ENCODE peak calls at places on chromosomes 16 and 17, in six cellular contexts. One of them, this sample, is unnamed.

GRCh38 chr16:83925095-83925905 is 26.4 kb downstream of the MLYCD start:
- DNase-seq in stimulated activated CD4-positive, alpha-beta T cell treated with anti-CD3 and anti-CD28 coated beads, Interleukin-15, amount 100 ng/mL, for 48 hours: no peak
- DNase-seq in islet precursor cell: no peak
- DNase-seq in epithelial cell of prostate: no peak
- DNase-seq in effector memory CD4-positive, alpha-beta T cell: no peak
- DNase-seq in activated CD8-positive, alpha-beta T cell treated with anti-CD3 and anti-CD28 coated beads for 36 hours: no peak
- DNase-seq in this sample: no peak

GRCh38 chr17:11705111-11705510 is 106.8 kb downstream of the DNAH9 start:
- DNase-seq in stimulated activated CD4-positive, alpha-beta T cell treated with anti-CD3 and anti-CD28 coated beads, Interleukin-15, amount 100 ng/mL, for 48 hours: no peak
- DNase-seq in islet precursor cell: no peak
- DNase-seq in epithelial cell of prostate: peak; percentile 0
- DNase-seq in effector memory CD4-positive, alpha-beta T cell: no peak
- DNase-seq in activated CD8-positive, alpha-beta T cell treated with anti-CD3 and anti-CD28 coated beads for 36 hours: no peak
- DNase-seq in this sample: peak; percentile 3

GRCh38 chr17:69524854-69525253 is 110.4 kb downstream of the MAP2K6 start:
- DNase-seq in stimulated activated CD4-positive, alpha-beta T cell treated with anti-CD3 and anti-CD28 coated beads, Interleukin-15, amount 100 ng/mL, for 48 hours: no peak
- DNase-seq in islet precursor cell: no peak
- DNase-seq in epithelial cell of prostate: no peak
- DNase-seq in effector memory CD4-positive, alpha-beta T cell: no peak
- DNase-seq in activated CD8-positive, alpha-beta T cell treated with anti-CD3 and anti-CD28 coated beads for 36 hours: no peak
- DNase-seq in this sample: peak; percentile 21

GRCh38 chr16:4486126-4486893 is 10.1 kb downstream of the HMOX2 start:
- DNase-seq in stimulated activated CD4-positive, alpha-beta T cell treated with anti-CD3 and anti-CD28 coated beads, Interleukin-15, amount 100 ng/mL, for 48 hours: no peak
- DNase-seq in islet precursor cell: no peak
- DNase-seq in epithelial cell of prostate: no peak
- DNase-seq in effector memory CD4-positive, alpha-beta T cell: no peak
- DNase-seq in activated CD8-positive, alpha-beta T cell treated with anti-CD3 and anti-CD28 coated beads for 36 hours: no peak
- DNase-seq in this sample: no peak

GRCh38 chr16:20868890-20869289 is 31.3 kb downstream of the DCUN1D3 start:
- DNase-seq in stimulated activated CD4-positive, alpha-beta T cell treated with anti-CD3 and anti-CD28 coated beads, Interleukin-15, amount 100 ng/mL, for 48 hours: no peak
- DNase-seq in islet precursor cell: peak; percentile 59
- DNase-seq in epithelial cell of prostate: no peak
- DNase-seq in effector memory CD4-positive, alpha-beta T cell: no peak
- DNase-seq in activated CD8-positive, alpha-beta T cell treated with anti-CD3 and anti-CD28 coated beads for 36 hours: no peak
- DNase-seq in this sample: peak; percentile 51

GRCh38 chr16:85936761-85937343 is 37.9 kb downstream of the IRF8 start:
- DNase-seq in stimulated activated CD4-positive, alpha-beta T cell treated with anti-CD3 and anti-CD28 coated beads, Interleukin-15, amount 100 ng/mL, for 48 hours: no peak
- DNase-seq in islet precursor cell: peak; percentile 62
- DNase-seq in epithelial cell of prostate: no peak
- DNase-seq in effector memory CD4-positive, alpha-beta T cell: no peak
- DNase-seq in activated CD8-positive, alpha-beta T cell treated with anti-CD3 and anti-CD28 coated beads for 36 hours: peak; percentile 47
- DNase-seq in this sample: no peak

GRCh38 chr17:1627219-1627986 is 1.2 kb downstream of the SLC43A2 start:
- DNase-seq in stimulated activated CD4-positive, alpha-beta T cell treated with anti-CD3 and anti-CD28 coated beads, Interleukin-15, amount 100 ng/mL, for 48 hours: no peak
- DNase-seq in islet precursor cell: peak; percentile 72
- DNase-seq in epithelial cell of prostate: no peak
- DNase-seq in effector memory CD4-positive, alpha-beta T cell: no peak
- DNase-seq in activated CD8-positive, alpha-beta T cell treated with anti-CD3 and anti-CD28 coated beads for 36 hours: no peak
- DNase-seq in this sample: no peak

GRCh38 chr16:22380529-22380928 is 6.1 kb upstream of the CDR2 start:
- DNase-seq in stimulated activated CD4-positive, alpha-beta T cell treated with anti-CD3 and anti-CD28 coated beads, Interleukin-15, amount 100 ng/mL, for 48 hours: no peak
- DNase-seq in islet precursor cell: no peak
- DNase-seq in epithelial cell of prostate: no peak
- DNase-seq in effector memory CD4-positive, alpha-beta T cell: no peak
- DNase-seq in activated CD8-positive, alpha-beta T cell treated with anti-CD3 and anti-CD28 coated beads for 36 hours: no peak
- DNase-seq in this sample: peak; percentile 78

GRCh38 chr17:1130191-1130590 is 49.6 kb downstream of the ABR start:
- DNase-seq in stimulated activated CD4-positive, alpha-beta T cell treated with anti-CD3 and anti-CD28 coated beads, Interleukin-15, amount 100 ng/mL, for 48 hours: no peak
- DNase-seq in islet precursor cell: no peak
- DNase-seq in epithelial cell of prostate: no peak
- DNase-seq in effector memory CD4-positive, alpha-beta T cell: no peak
- DNase-seq in activated CD8-positive, alpha-beta T cell treated with anti-CD3 and anti-CD28 coated beads for 36 hours: no peak
- DNase-seq in this sample: no peak

GRCh38 chr16:67872631-67873434 is at the start of gene EDC4:
- DNase-seq in stimulated activated CD4-positive, alpha-beta T cell treated with anti-CD3 and anti-CD28 coated beads, Interleukin-15, amount 100 ng/mL, for 48 hours: peak; percentile 85
- DNase-seq in islet precursor cell: peak; percentile 89
- DNase-seq in epithelial cell of prostate: no peak
- DNase-seq in effector memory CD4-positive, alpha-beta T cell: peak; percentile 74
- DNase-seq in activated CD8-positive, alpha-beta T cell treated with anti-CD3 and anti-CD28 coated beads for 36 hours: peak; percentile 89
- DNase-seq in this sample: peak; percentile 81

This sample was measured in choroid plexus epithelial cell.